ENCODE peak calls at places on chromosomes 11 and 22, in ten cellular contexts. One of them, this sample, is unnamed.

GRCh38 chr22:36374603-36375024 is 13.2 kb downstream of the MYH9 start:
- DNase-seq in OCI-LY7: no peak
- DNase-seq in neuronal stem cell: no peak
- DNase-seq in adrenal gland: peak; percentile 68
- DNase-seq in fibroblast of lung: peak; percentile 84
- DNase-seq in cardiac muscle cell: peak; percentile 43
- DNase-seq in A673: no peak
- DNase-seq in uterus: no peak
- DNase-seq in PC-9: peak; percentile 96
- DNase-seq in testis: no peak
- DNase-seq in this sample: no peak

GRCh38 chr22:50621491-50621880 is 6.5 kb downstream of the ARSA start:
- DNase-seq in OCI-LY7: peak; percentile 70
- DNase-seq in fibroblast of lung: no peak
- DNase-seq in testis: no peak
- DNase-seq in adrenal gland: no peak
- DNase-seq in cardiac muscle cell: no peak
- DNase-seq in A673: no peak
- DNase-seq in uterus: no peak
- DNase-seq in PC-9: no peak
- DNase-seq in neuronal stem cell: no peak
- DNase-seq in this sample: no peak

GRCh38 chr22:43826142-43827093 is 14.3 kb upstream of the EFCAB6 start:
- DNase-seq in PC-9: no peak
- DNase-seq in fibroblast of lung: peak; percentile 82
- DNase-seq in cardiac muscle cell: peak; percentile 73
- DNase-seq in neuronal stem cell: no peak
- DNase-seq in OCI-LY7: no peak
- DNase-seq in A673: peak; percentile 52
- DNase-seq in testis: peak; percentile 50
- DNase-seq in adrenal gland: peak; percentile 36
- DNase-seq in uterus: no peak
- DNase-seq in this sample: no peak

GRCh38 chr11:108672113-108672512 is 7.2 kb downstream of the DDX10 start:
- DNase-seq in cardiac muscle cell: peak; percentile 86
- DNase-seq in OCI-LY7: no peak
- DNase-seq in fibroblast of lung: peak; percentile 78
- DNase-seq in uterus: no peak
- DNase-seq in A673: peak; percentile 92
- DNase-seq in testis: peak; percentile 74
- DNase-seq in neuronal stem cell: no peak
- DNase-seq in PC-9: no peak
- DNase-seq in adrenal gland: no peak
- DNase-seq in this sample: no peak

GRCh38 chr11:112620621-112621394 is 340.4 kb upstream of the NCAM1 start:
- DNase-seq in testis: no peak
- DNase-seq in OCI-LY7: no peak
- DNase-seq in uterus: no peak
- DNase-seq in neuronal stem cell: no peak
- DNase-seq in adrenal gland: no peak
- DNase-seq in A673: no peak
- DNase-seq in cardiac muscle cell: peak; percentile 20
- DNase-seq in PC-9: peak; percentile 93
- DNase-seq in fibroblast of lung: peak; percentile 45
- DNase-seq in this sample: no peak

GRCh38 chr11:124238512-124238911 is 2.4 kb upstream of the OR8G1 start:
- DNase-seq in neuronal stem cell: no peak
- DNase-seq in testis: no peak
- DNase-seq in adrenal gland: no peak
- DNase-seq in OCI-LY7: no peak
- DNase-seq in cardiac muscle cell: no peak
- DNase-seq in A673: no peak
- DNase-seq in PC-9: no peak
- DNase-seq in uterus: no peak
- DNase-seq in fibroblast of lung: no peak
- DNase-seq in this sample: no peak

GRCh38 chr22:25366876-25367466 is 147.5 kb downstream of the CRYBB2 start:
- DNase-seq in A673: no peak
- DNase-seq in neuronal stem cell: no peak
- DNase-seq in uterus: no peak
- DNase-seq in adrenal gland: no peak
- DNase-seq in OCI-LY7: no peak
- DNase-seq in fibroblast of lung: no peak
- DNase-seq in cardiac muscle cell: no peak
- DNase-seq in testis: no peak
- DNase-seq in PC-9: no peak
- DNase-seq in this sample: no peak

GRCh38 chr11:65468874-65469333 is 29.9 kb upstream of the MALAT1 start:
- DNase-seq in uterus: no peak
- DNase-seq in A673: peak; percentile 60
- DNase-seq in fibroblast of lung: peak; percentile 20
- DNase-seq in testis: peak; percentile 67
- DNase-seq in adrenal gland: peak; percentile 63
- DNase-seq in PC-9: peak; percentile 91
- DNase-seq in neuronal stem cell: no peak
- DNase-seq in OCI-LY7: peak; percentile 83
- DNase-seq in cardiac muscle cell: peak; percentile 53
- DNase-seq in this sample: no peak

GRCh38 chr11:28259177-28259843 is 151.1 kb downstream of the METTL15 start:
- DNase-seq in cardiac muscle cell: no peak
- DNase-seq in neuronal stem cell: no peak
- DNase-seq in uterus: no peak
- DNase-seq in fibroblast of lung: no peak
- DNase-seq in OCI-LY7: no peak
- DNase-seq in adrenal gland: no peak
- DNase-seq in testis: no peak
- DNase-seq in A673: no peak
- DNase-seq in PC-9: no peak
- DNase-seq in this sample: no peak

GRCh38 chr22:49977578-49977977 is 17.0 kb downstream of the PIM3 start:
- DNase-seq in adrenal gland: no peak
- DNase-seq in fibroblast of lung: no peak
- DNase-seq in OCI-LY7: no peak
- DNase-seq in PC-9: no peak
- DNase-seq in cardiac muscle cell: no peak
- DNase-seq in A673: no peak
- DNase-seq in neuronal stem cell: no peak
- DNase-seq in testis: no peak
- DNase-seq in uterus: no peak
- DNase-seq in this sample: no peak

GRCh38 chr22:32410459-32410858 is 1.6 kb downstream of the RTCB start:
- DNase-seq in fibroblast of lung: no peak
- DNase-seq in PC-9: no peak
- DNase-seq in neuronal stem cell: no peak
- DNase-seq in OCI-LY7: no peak
- DNase-seq in adrenal gland: no peak
- DNase-seq in cardiac muscle cell: no peak
- DNase-seq in A673: no peak
- DNase-seq in testis: no peak
- DNase-seq in uterus: no peak
- DNase-seq in this sample: no peak

GRCh38 chr11:3109921-3110706 is 52.9 kb upstream of the CARS1 start:
- DNase-seq in testis: no peak
- DNase-seq in adrenal gland: no peak
- DNase-seq in A673: peak; percentile 44
- DNase-seq in cardiac muscle cell: peak; percentile 41
- DNase-seq in PC-9: no peak
- DNase-seq in uterus: peak; percentile 36
- DNase-seq in neuronal stem cell: no peak
- DNase-seq in OCI-LY7: peak; percentile 20
- DNase-seq in fibroblast of lung: no peak
- DNase-seq in this sample: no peak

GRCh38 chr22:48741540-48741939 is 1086.1 kb downstream of the BRD1 start:
- DNase-seq in neuronal stem cell: no peak
- DNase-seq in OCI-LY7: no peak
- DNase-seq in cardiac muscle cell: no peak
- DNase-seq in PC-9: no peak
- DNase-seq in uterus: no peak
- DNase-seq in adrenal gland: peak; percentile 5
- DNase-seq in A673: no peak
- DNase-seq in testis: no peak
- DNase-seq in fibroblast of lung: no peak
- DNase-seq in this sample: no peak

GRCh38 chr22:48744283-48744641 is 1083.4 kb downstream of the BRD1 start:
- DNase-seq in uterus: no peak
- DNase-seq in adrenal gland: no peak
- DNase-seq in PC-9: no peak
- DNase-seq in A673: no peak
- DNase-seq in neuronal stem cell: no peak
- DNase-seq in cardiac muscle cell: no peak
- DNase-seq in OCI-LY7: no peak
- DNase-seq in testis: peak; percentile 11
- DNase-seq in fibroblast of lung: no peak
- DNase-seq in this sample: no peak

GRCh38 chr22:48742191-48742555 is 1085.5 kb downstream of the BRD1 start:
- DNase-seq in A673: no peak
- DNase-seq in uterus: no peak
- DNase-seq in neuronal stem cell: no peak
- DNase-seq in OCI-LY7: no peak
- DNase-seq in adrenal gland: peak; percentile 4
- DNase-seq in cardiac muscle cell: no peak
- DNase-seq in fibroblast of lung: no peak
- DNase-seq in PC-9: no peak
- DNase-seq in testis: no peak
- DNase-seq in this sample: peak; percentile 96

GRCh38 chr22:48743601-48744282 is 1083.9 kb downstream of the BRD1 start:
- DNase-seq in cardiac muscle cell: no peak
- DNase-seq in A673: no peak
- DNase-seq in adrenal gland: no peak
- DNase-seq in OCI-LY7: no peak
- DNase-seq in PC-9: no peak
- DNase-seq in neuronal stem cell: no peak
- DNase-seq in uterus: no peak
- DNase-seq in testis: peak; percentile 8
- DNase-seq in fibroblast of lung: no peak
- DNase-seq in this sample: peak; percentile 76

GRCh38 chr22:48742556-48743343 is 1084.9 kb downstream of the BRD1 start:
- DNase-seq in neuronal stem cell: no peak
- DNase-seq in A673: no peak
- DNase-seq in fibroblast of lung: no peak
- DNase-seq in cardiac muscle cell: no peak
- DNase-seq in PC-9: no peak
- DNase-seq in adrenal gland: peak; percentile 9
- DNase-seq in testis: no peak
- DNase-seq in uterus: no peak
- DNase-seq in OCI-LY7: no peak
- DNase-seq in this sample: peak; percentile 95
- H3K9me3 ChIP-seq in neuronal stem cell: no peaks in the 10 kb centered on the region
- H3K9me3 ChIP-seq in A673: no peaks in the 10 kb centered on the region
- H3K9me3 ChIP-seq in fibroblast of lung: no peaks in the 10 kb centered on the region
- H3K9me3 ChIP-seq in cardiac muscle cell: no peaks in the 10 kb centered on the region
- H3K9me3 ChIP-seq in PC-9: no peaks in the 10 kb centered on the region
- H3K9me3 ChIP-seq in adrenal gland: no peaks in the 10 kb centered on the region
- H3K9me3 ChIP-seq in testis: no peaks in the 10 kb centered on the region
- H3K9me3 ChIP-seq in uterus: no peaks in the 10 kb centered on the region
- H3K9me3 ChIP-seq in OCI-LY7: no peaks in the 10 kb centered on the region
- H3K9me3 ChIP-seq in this sample: no peaks in the 10 kb centered on the region

DNA sequence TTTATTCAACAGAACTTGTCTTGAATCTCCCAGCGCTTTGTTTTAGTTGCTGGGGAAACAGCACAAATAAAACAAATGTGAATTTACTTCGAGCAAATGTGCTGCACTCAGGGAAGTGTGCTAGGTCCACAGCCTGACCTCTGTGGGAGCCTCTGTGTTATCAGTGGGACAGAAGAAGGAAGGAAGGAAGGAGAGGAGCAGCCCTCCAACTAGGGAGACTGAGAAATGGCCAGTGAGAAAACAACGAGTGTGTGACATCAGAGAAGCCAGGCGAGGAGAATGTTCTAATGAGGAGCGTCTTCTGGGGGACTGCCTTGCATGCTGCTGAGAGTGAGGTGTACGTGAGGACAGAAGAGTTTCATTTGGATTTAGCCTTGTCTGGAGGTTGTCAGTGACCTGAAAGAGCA is 42.7 kb downstream of the PPP6R3 start:
- DNase-seq in testis: no peak
- DNase-seq in adrenal gland: no peak
- DNase-seq in OCI-LY7: no peak
- DNase-seq in cardiac muscle cell: peak; percentile 47
- DNase-seq in neuronal stem cell: no peak
- DNase-seq in uterus: no peak
- DNase-seq in fibroblast of lung: no peak
- DNase-seq in PC-9: no peak
- DNase-seq in A673: no peak
- DNase-seq in this sample: no peak
- H3K9me3 ChIP-seq in testis: no peaks in the 10 kb centered on the region
- H3K9me3 ChIP-seq in adrenal gland: no peaks in the 10 kb centered on the region
- H3K9me3 ChIP-seq in OCI-LY7: no peaks in the 10 kb centered on the region
- H3K9me3 ChIP-seq in cardiac muscle cell: no peaks in the 10 kb centered on the region
- H3K9me3 ChIP-seq in neuronal stem cell: no peaks in the 10 kb centered on the region
- H3K9me3 ChIP-seq in uterus: no peaks in the 10 kb centered on the region
- H3K9me3 ChIP-seq in fibroblast of lung: no peaks in the 10 kb centered on the region
- H3K9me3 ChIP-seq in PC-9: no peaks in the 10 kb centered on the region
- H3K9me3 ChIP-seq in A673: no peaks in the 10 kb centered on the region
- H3K9me3 ChIP-seq in this sample: no peaks in the 10 kb centered on the region

DNA sequence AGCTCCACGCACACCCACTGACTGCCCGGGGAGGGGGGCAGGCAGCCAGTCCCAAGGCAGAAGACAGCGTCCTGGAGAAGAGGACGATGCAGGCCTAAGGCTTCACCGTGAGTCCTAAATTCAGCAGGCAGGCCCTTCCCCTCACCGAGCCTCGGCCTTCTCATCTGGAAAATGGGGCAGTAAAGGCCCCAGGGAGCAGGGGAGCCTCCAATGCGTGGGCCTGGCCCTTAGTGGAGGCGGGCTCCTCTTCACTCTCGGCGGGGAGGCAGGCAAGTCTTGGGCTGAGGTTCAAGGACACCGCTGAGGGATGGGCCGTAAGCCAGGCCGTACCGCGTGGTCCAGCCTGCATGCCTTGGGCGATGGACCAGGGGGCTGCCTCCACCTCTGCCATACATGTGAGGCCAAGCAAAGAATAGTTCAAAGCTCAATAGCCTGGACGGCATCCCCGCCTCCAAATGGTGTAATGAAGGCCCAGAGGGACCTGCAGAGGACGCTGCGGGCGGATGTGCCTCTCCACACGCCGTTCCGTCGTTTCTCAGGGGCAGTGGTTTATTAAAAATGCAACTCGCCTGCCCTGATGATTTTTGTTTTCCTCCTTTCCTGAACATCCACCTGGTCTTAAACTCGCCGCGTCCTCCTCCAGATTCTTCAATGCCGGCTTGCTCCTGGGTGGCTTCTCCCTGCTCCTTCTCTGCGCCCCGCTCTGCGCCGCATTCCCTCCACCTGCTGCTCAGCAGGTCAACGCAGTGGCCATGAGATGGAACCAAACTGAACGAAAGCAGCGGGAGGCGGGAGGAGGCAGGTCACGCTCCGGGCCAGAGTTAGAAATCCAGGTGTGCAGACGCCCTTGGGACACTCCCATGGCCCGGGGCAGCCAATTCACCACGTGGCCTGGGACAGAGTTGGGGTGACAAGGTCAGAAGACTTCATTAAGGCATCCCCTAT is 627.8 kb downstream of the TBC1D22A start:
- DNase-seq in testis: peak; percentile 20
- DNase-seq in OCI-LY7: no peak
- DNase-seq in PC-9: no peak
- DNase-seq in fibroblast of lung: no peak
- DNase-seq in uterus: no peak
- DNase-seq in adrenal gland: no peak
- DNase-seq in cardiac muscle cell: no peak
- DNase-seq in neuronal stem cell: no peak
- DNase-seq in A673: no peak
- DNase-seq in this sample: no peak
- H3K9me3 ChIP-seq in testis: no peaks in the 10 kb centered on the region
- H3K9me3 ChIP-seq in OCI-LY7: no peaks in the 10 kb centered on the region
- H3K9me3 ChIP-seq in PC-9: no peaks in the 10 kb centered on the region
- H3K9me3 ChIP-seq in fibroblast of lung: no peaks in the 10 kb centered on the region
- H3K9me3 ChIP-seq in uterus: no peaks in the 10 kb centered on the region
- H3K9me3 ChIP-seq in adrenal gland: no peaks in the 10 kb centered on the region
- H3K9me3 ChIP-seq in cardiac muscle cell: no peaks in the 10 kb centered on the region
- H3K9me3 ChIP-seq in neuronal stem cell: no peaks in the 10 kb centered on the region
- H3K9me3 ChIP-seq in A673: no peaks in the 10 kb centered on the region
- H3K9me3 ChIP-seq in this sample: no peaks in the 10 kb centered on the region

GRCh38 chr11:134468081-134468668 is 56.1 kb upstream of the B3GAT1 start:
- DNase-seq in neuronal stem cell: no peak
- DNase-seq in PC-9: peak; percentile 5
- DNase-seq in testis: no peak
- DNase-seq in A673: no peak
- DNase-seq in cardiac muscle cell: no peak
- DNase-seq in OCI-LY7: no peak
- DNase-seq in fibroblast of lung: no peak
- DNase-seq in uterus: no peak
- DNase-seq in adrenal gland: no peak
- DNase-seq in this sample: no peak
- H3K9me3 ChIP-seq in neuronal stem cell: no peaks in the 10 kb centered on the region
- H3K9me3 ChIP-seq in PC-9: no peaks in the 10 kb centered on the region
- H3K9me3 ChIP-seq in testis: no peaks in the 10 kb centered on the region
- H3K9me3 ChIP-seq in A673: no peaks in the 10 kb centered on the region
- H3K9me3 ChIP-seq in cardiac muscle cell: no peaks in the 10 kb centered on the region
- H3K9me3 ChIP-seq in OCI-LY7: no peaks in the 10 kb centered on the region
- H3K9me3 ChIP-seq in fibroblast of lung: no peaks in the 10 kb centered on the region
- H3K9me3 ChIP-seq in uterus: no peaks in the 10 kb centered on the region
- H3K9me3 ChIP-seq in adrenal gland: no peaks in the 10 kb centered on the region
- H3K9me3 ChIP-seq in this sample: no peaks in the 10 kb centered on the region